ENCODE peak calls at places on chromosome 21, in eight cellular contexts. N is progenitor cell of endocrine pancreas, P is body of pancreas, F is nephron progenitor cell, S is B cell, D is fibroblast of mammary gland, W is dorsolateral prefrontal cortex, Q is AG09319. V is an unnamed sample.

GRCh38 chr21:16071761-16072160 is 342.0 kb downstream of the USP25 start:
- DNase-seq in D (no peak), Q (no peak), F (no peak), P (no peak), N (no peak), W (no peak), S (no peak), V (no peak)

GRCh38 chr21:38760017-38760761 is 45.5 kb upstream of the ETS2 start:
- DNase-seq in N (no peak), D (peak; percentile 38), F (no peak), W (no peak), P (no peak), S (no peak), Q (no peak), V (no peak)

GRCh38 chr21:35256468-35256988 is 207.4 kb upstream of the RUNX1 start:
- DNase-seq in S (no peak), W (peak; percentile 47), F (no peak), N (no peak), D (peak; percentile 98), P (peak; percentile 91), Q (peak; percentile 95), V (no peak)

GRCh38 chr21:33121715-33122475 is 52.0 kb downstream of the OLIG1 start:
- DNase-seq in W (no peak), Q (no peak), S (no peak), F (no peak), N (no peak), D (peak; percentile 45), P (no peak), V (no peak)

GRCh38 chr21:29817450-29817849 is 122.3 kb downstream of the GRIK1 start:
- DNase-seq in Q (no peak), P (no peak), S (no peak), F (no peak), D (no peak), N (no peak), W (no peak), V (no peak)

GRCh38 chr21:41207401-41208388 is 39.7 kb downstream of the BACE2 start:
- DNase-seq in S (no peak), N (no peak), D (peak; percentile 89), W (no peak), F (no peak), Q (peak; percentile 5), P (peak; percentile 68), V (no peak)

GRCh38 chr21:27761623-27762022 is 794.7 kb upstream of the ADAMTS5 start:
- DNase-seq in F (no peak), S (no peak), Q (no peak), D (no peak), P (no peak), W (no peak), N (no peak), V (no peak)

GRCh38 chr21:39715804-39716397 is 29.1 kb upstream of the IGSF5 start:
- DNase-seq in F (peak; percentile 72), W (no peak), D (peak; percentile 41), N (peak; percentile 35), S (no peak), Q (peak; percentile 4), P (peak; percentile 80), V (peak; percentile 16)

GRCh38 chr21:21907271-21907670 is 909.1 kb downstream of the NCAM2 start:
- DNase-seq in P (no peak), W (no peak), Q (no peak), D (no peak), N (no peak), S (no peak), F (no peak), V (no peak)

GRCh38 chr21:43196789-43197188 is 28.0 kb downstream of the CRYAA start:
- DNase-seq in S (no peak), P (peak; percentile 58), D (peak; percentile 32), Q (no peak), N (peak; percentile 3), W (no peak), F (no peak), V (no peak)

GRCh38 chr21:31347435-31348032 is 3.5 kb upstream of the TIAM1 start:
- DNase-seq in S (no peak), P (no peak), Q (no peak), D (peak; percentile 62), F (no peak), W (no peak), N (no peak), V (no peak)

GRCh38 chr21:35457097-35457496 is 408.0 kb upstream of the RUNX1 start:
- DNase-seq in S (no peak), F (no peak), W (no peak), D (no peak), P (no peak), Q (no peak), N (no peak), V (no peak)

GRCh38 chr21:16420086-16420724 is 690.4 kb downstream of the USP25 start:
- DNase-seq in Q (no peak), N (no peak), D (peak; percentile 81), P (peak; percentile 62), W (no peak), F (no peak), S (no peak), V (no peak)

GRCh38 chr21:17343055-17343454 is 169.8 kb upstream of the CXADR start:
- DNase-seq in P (no peak), S (no peak), Q (no peak), N (no peak), D (peak; percentile 24), W (no peak), F (peak; percentile 42), V (no peak)

GRCh38 chr21:31338892-31339368 is 5.1 kb downstream of the TIAM1 start:
- DNase-seq in Q (no peak), S (no peak), W (no peak), D (no peak), F (no peak), P (no peak), N (no peak), V (no peak)

GRCh38 chr21:25788677-25789076 is 53.9 kb downstream of the GABPA start:
- DNase-seq in N (no peak), P (no peak), S (no peak), F (no peak), Q (no peak), D (no peak), W (no peak), V (no peak)

GRCh38 chr21:25791321-25791720 is 56.5 kb downstream of the GABPA start:
- DNase-seq in Q (no peak), S (no peak), W (no peak), F (no peak), N (no peak), D (no peak), P (no peak), V (no peak)

GRCh38 chr21:25790122-25790951 is 55.6 kb downstream of the GABPA start:
- DNase-seq in W (no peak), Q (peak; percentile 12), N (no peak), S (no peak), P (no peak), F (no peak), D (peak; percentile 38), V (no peak)
- TF ChIP-seq CTCF in W (peak; percentile 50), Q (peak; percentile 45), N (peak; percentile 47), S (peak; percentile 15), P (peak; percentile 28), F (peak; percentile 25), D (peak; percentile 32), V (no peak)

DNA sequence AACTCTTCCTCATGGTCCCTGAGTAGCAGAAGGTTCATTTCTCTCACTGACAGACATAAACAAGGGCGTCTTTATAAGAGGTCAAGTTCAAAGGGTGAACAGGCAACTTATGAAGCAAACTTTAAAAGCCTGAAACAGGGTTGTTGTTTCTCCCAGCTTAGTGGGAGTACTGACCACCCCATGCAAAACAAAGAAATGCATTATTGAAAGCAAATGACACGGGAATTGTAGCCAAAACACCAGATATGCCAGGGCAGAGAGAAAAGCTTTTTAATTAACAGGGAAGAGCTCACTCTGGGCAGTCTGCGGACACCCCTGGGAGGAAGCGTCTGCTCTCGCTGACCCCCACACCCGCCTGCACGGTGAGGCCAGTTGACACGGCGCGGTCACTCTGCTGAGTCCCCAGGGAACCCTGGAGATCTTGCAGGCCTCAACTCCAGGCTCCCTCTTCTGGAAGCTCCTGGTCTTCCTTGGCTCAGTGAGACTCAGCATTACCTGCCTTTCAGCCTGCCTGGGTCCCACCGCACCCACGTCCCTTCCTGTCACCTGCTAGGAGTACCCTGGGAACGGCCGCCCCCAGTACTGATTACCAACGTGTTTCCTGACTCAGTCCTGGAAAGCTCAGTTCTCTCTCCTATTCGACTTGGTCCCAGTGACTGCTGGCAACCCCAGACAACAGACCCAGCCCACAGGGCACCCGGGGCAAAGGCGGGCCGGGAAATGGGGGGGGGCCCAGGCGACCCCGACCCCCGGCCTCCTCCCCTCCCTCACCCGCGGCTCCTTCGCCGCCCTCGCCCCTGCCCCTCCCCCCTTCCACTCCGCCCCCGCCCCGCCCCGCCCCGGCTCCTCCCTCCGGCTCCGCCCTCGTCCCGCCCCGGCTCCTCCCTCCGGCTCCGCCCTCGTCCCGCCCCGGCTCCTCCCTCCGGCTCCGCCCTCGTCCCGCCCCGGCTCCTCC is 972 bp downstream of the CFAP410 start:
- DNase-seq in F (peak; percentile 72), Q (no peak), P (peak; percentile 76), S (peak; percentile 82), D (peak; percentile 52), N (peak; percentile 53), W (peak; percentile 72), V (peak; percentile 39)
- TF ChIP-seq CTCF in F (no peak), Q (peak; percentile 40), P (peak; percentile 37), S (no peak), D (peak; percentile 33), N (peak; percentile 44), W (peak; percentile 36), V (no peak)

GRCh38 chr21:45116066-45116465 is 41.7 kb downstream of the ADARB1 start:
- DNase-seq in S (no peak), Q (no peak), N (no peak), W (no peak), F (no peak), P (no peak), D (no peak), V (no peak)
- TF ChIP-seq CTCF in S (no peak), Q (no peak), N (no peak), W (no peak), F (no peak), P (no peak), D (no peak), V (no peak)

DNA sequence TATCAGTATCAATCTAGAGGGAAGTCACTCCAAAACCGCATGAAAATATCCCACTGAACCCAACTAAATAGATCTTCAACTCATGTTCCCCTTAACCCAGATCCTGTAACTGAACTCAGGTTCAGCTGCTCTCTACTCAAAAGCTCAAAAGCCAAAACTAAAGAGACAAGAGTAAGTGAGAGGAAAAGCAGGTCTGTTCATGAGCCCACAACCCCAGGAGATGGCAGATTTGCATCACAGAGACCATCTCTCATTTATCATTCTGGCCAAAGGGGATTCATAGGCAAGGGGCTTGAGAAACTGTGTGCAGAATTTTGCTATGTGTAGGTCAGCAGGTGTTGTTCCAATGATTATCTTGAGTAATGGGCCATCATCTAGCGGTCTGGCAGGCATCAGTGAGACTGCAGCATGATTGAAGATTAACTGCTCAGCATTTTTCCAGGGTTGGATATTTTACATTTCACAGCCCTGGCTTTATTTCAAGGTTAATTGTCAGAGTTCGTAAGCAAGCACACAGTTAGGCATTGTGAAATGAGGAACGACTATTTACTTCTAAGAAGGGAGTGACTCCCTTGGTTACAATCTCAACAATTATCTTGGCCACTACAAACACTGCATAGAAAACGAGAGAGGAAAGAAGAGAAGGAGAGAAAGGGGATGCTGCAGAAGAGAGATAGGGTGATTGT is 1204.5 kb upstream of the TMPRSS15 start:
- DNase-seq in W (no peak), Q (no peak), F (no peak), D (no peak), N (no peak), S (no peak), P (peak; percentile 39), V (no peak)
- TF ChIP-seq CTCF in W (no peak), Q (no peak), F (no peak), D (no peak), N (no peak), S (no peak), P (peak; percentile 21), V (no peak)

V was measured in natural killer cell.